ENCODE peak calls at places on chromosome 17, in five cellular contexts. H is K562, O is H1, B is GM12891, W is GM12892. C is an unnamed sample.

GRCh38 chr17:71885662-71886061 is 235.2 kb upstream of the SOX9 start:
- DNase-seq in H (no peak), O (no peak), B (no peak), W (no peak), C (no peak)

GRCh38 chr17:66200685-66201092 is 8.8 kb upstream of the CEP112 start:
- DNase-seq in H (peak), O (peak), B (no peak), W (no peak), C (peak)

GRCh38 chr17:38897176-38897575 is 27.3 kb downstream of the LASP1 start:
- DNase-seq in H (no peak), O (no peak), B (no peak), W (no peak), C (no peak)

GRCh38 chr17:6592193-6592592 is 35.8 kb upstream of the PITPNM3 start:
- DNase-seq in H (no peak), O (no peak), B (no peak), W (no peak), C (no peak)

GRCh38 chr17:82497483-82498405 is 21.8 kb upstream of the FOXK2 start:
- DNase-seq in H (no peak), O (peak), B (no peak), W (no peak), C (no peak)

GRCh38 chr17:66309793-66310192 is 7.4 kb downstream of the PRKCA start:
- DNase-seq in H (no peak), O (no peak), B (no peak), W (no peak), C (no peak)

GRCh38 chr17:65664296-65664695 is 102.8 kb upstream of the AXIN2 start:
- DNase-seq in H (no peak), O (no peak), B (no peak), W (no peak), C (no peak)

GRCh38 chr17:15169676-15170075 is 95.5 kb downstream of the PMP22 start:
- DNase-seq in H (no peak), O (no peak), B (no peak), W (no peak), C (no peak)

GRCh38 chr17:44409309-44410028 is 20.0 kb upstream of the ITGA2B start:
- DNase-seq in H (no peak), O (no peak), B (no peak), W (no peak), C (peak)

GRCh38 chr17:30454635-30455034 is 22.6 kb upstream of the GOSR1 start:
- DNase-seq in H (no peak), O (no peak), B (no peak), W (no peak), C (no peak)

GRCh38 chr17:44872131-44872768 is 24.6 kb downstream of the HIGD1B start:
- DNase-seq in H (no peak), O (no peak), B (no peak), W (no peak), C (no peak)

GRCh38 chr17:65294184-65294719 is 157.1 kb downstream of the RGS9 start:
- DNase-seq in H (peak), O (peak), B (peak), W (peak), C (peak)

GRCh38 chr17:77863814-77864161 is 94.7 kb upstream of the TNRC6C start:
- DNase-seq in H (peak), O (no peak), B (no peak), W (no peak), C (peak)

GRCh38 chr17:2777242-2777867 is 18.9 kb upstream of the RAP1GAP2 start:
- DNase-seq in H (no peak), O (peak), B (no peak), W (no peak), C (no peak)

GRCh38 chr17:39014044-39014794 is 47.0 kb upstream of the FBXO47 start:
- DNase-seq in H (peak), O (no peak), B (no peak), W (no peak), C (no peak)

GRCh38 chr17:58249270-58250133 is 11.1 kb downstream of the LPO start:
- DNase-seq in H (peak), O (peak), B (peak), W (peak), C (peak)

GRCh38 chr17:79221597-79221996 is 147.0 kb downstream of the ENGASE start:
- DNase-seq in H (no peak), O (no peak), B (no peak), W (no peak), C (peak)

GRCh38 chr17:80855968-80856862 is 135.4 kb upstream of the CHMP6 start:
- DNase-seq in H (peak), O (no peak), B (peak), W (peak), C (no peak)

GRCh38 chr17:9571201-9571600 is 4.4 kb downstream of the STX8 start:
- DNase-seq in H (no peak), O (no peak), B (no peak), W (no peak), C (no peak)

GRCh38 chr17:31296156-31296555 is 883 bp downstream of the OMG start:
- DNase-seq in H (no peak), O (no peak), B (no peak), W (no peak), C (no peak)

GRCh38 chr17:36671144-36671543 is 69.8 kb downstream of the MRM1 start:
- DNase-seq in H (no peak), O (no peak), B (no peak), W (no peak), C (no peak)

GRCh38 chr17:72730091-72730490 is 362.4 kb downstream of the SLC39A11 start:
- DNase-seq in H (no peak), O (no peak), B (no peak), W (no peak), C (no peak)

GRCh38 chr17:4512156-4513112 is 13.8 kb downstream of the SPNS2 start:
- DNase-seq in H (no peak), O (no peak), B (no peak), W (no peak), C (no peak)

GRCh38 chr17:4509402-4509801 is 10.7 kb downstream of the SPNS2 start:
- DNase-seq in H (peak), O (no peak), B (peak), W (peak), C (no peak)

GRCh38 chr17:4511199-4511932 is 12.7 kb downstream of the SPNS2 start:
- DNase-seq in H (no peak), O (no peak), B (no peak), W (no peak), C (no peak)

GRCh38 chr17:4509923-4510614 is 11.4 kb downstream of the SPNS2 start:
- DNase-seq in H (no peak), O (no peak), B (no peak), W (no peak), C (no peak)

GRCh38 chr17:4510615-4510941 is 11.9 kb downstream of the SPNS2 start:
- DNase-seq in H (no peak), O (no peak), B (no peak), W (no peak), C (no peak)
- TF ChIP-seq TAF1 in H (no peak), O (no peak), B (no peak), W (no peak), C (no peak)

GRCh38 chr17:61313515-61314326 is 85.9 kb upstream of the TBX2 start:
- DNase-seq in H (no peak), O (no peak), B (no peak), W (no peak), C (no peak)

GRCh38 chr17:61314368-61315078 is 85.1 kb upstream of the TBX2 start:
- DNase-seq in H (no peak), O (no peak), B (no peak), W (no peak), C (peak)

GRCh38 chr17:61310611-61311010 is 89.0 kb upstream of the TBX2 start:
- DNase-seq in H (no peak), O (no peak), B (no peak), W (no peak), C (no peak)

GRCh38 chr17:61309857-61310256 is 89.8 kb upstream of the TBX2 start:
- DNase-seq in H (no peak), O (no peak), B (no peak), W (no peak), C (no peak)

GRCh38 chr17:61312406-61313295 is 87.0 kb upstream of the TBX2 start:
- DNase-seq in H (no peak), O (no peak), B (no peak), W (no peak), C (no peak)
- TF ChIP-seq TAF1 in H (no peak), O (no peak), B (no peak), W (no peak), C (no peak)

DNA sequence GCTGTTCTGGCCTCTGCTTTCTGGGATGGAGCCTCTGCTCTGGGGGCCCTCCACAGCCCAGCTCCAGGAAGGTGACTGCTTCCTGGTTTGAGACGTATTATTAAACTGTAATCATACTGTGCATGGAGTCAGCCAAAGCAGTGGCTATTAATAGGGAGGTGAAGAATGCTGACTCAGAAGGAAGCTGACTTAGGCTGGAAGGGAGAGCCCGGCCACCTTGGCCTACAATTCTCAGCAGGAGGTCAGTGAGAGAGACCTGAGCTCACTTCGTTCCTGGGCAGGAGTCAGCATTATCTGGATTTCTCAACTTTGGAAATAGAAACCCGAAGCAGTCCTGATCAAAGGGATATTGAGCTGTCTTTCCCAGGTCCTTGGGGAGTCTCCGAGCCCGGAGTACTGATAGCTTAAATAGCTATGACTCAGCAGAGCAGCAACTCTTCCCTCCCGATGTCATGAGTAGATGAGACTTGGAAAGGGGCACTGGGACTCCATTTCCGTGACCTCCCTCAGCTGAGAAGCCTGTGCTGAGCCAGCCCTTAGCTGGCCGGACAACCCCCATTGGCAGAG is 91.8 kb downstream of the YPEL2 start:
- DNase-seq in H (peak), O (no peak), B (no peak), W (no peak), C (no peak)
- TF ChIP-seq TAF1 in H (no peak), O (no peak), B (no peak), W (no peak), C (no peak)

GRCh38 chr17:33113281-33114010 is 121.8 kb downstream of the SPACA3 start:
- DNase-seq in H (no peak), O (no peak), B (no peak), W (no peak), C (peak)

GRCh38 chr17:33109331-33110072 is 117.9 kb downstream of the SPACA3 start:
- DNase-seq in H (no peak), O (no peak), B (no peak), W (no peak), C (no peak)

GRCh38 chr17:33115351-33115750 is 123.7 kb downstream of the SPACA3 start:
- DNase-seq in H (no peak), O (no peak), B (no peak), W (no peak), C (no peak)

GRCh38 chr17:33115957-33116680 is 124.5 kb downstream of the SPACA3 start:
- DNase-seq in H (no peak), O (no peak), B (no peak), W (no peak), C (peak)

GRCh38 chr17:33112763-33113162 is 121.1 kb downstream of the SPACA3 start:
- DNase-seq in H (no peak), O (no peak), B (no peak), W (no peak), C (no peak)
- TF ChIP-seq TAF1 in H (no peak), O (no peak), B (no peak), W (no peak), C (no peak)

DNA sequence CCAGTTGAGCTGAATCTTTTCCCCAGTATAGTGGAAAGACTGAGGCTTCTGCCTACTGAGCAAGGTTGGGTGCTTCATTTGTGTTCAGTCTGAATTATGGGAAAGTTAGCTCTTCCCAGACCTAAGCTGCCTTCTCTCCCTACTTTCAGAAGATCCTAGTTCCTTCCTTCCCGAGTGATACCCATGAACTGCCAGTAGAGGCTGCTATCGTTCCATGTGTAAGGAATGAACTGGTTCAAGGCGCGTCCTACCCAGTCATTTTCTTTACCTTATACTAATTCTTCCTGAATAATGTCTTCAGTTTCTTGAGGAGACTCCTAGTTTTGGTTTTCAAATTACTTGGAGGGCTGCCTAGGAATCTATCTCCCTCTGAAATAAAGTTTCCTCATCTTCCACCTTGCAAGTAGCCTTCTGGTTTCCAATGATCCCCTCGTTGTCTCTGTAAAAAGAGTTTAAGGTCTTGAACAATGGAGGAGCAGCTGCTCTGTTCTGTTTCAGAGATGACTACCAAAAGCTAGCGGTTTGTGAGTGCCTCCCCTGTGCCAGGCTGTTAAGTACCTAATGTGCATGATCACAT is 934 bp upstream of the AOC2 start:
- DNase-seq in H (peak), O (no peak), B (no peak), W (no peak), C (peak)
- TF ChIP-seq TAF1 in H (no peak), O (no peak), B (no peak), W (no peak), C (no peak)

DNA sequence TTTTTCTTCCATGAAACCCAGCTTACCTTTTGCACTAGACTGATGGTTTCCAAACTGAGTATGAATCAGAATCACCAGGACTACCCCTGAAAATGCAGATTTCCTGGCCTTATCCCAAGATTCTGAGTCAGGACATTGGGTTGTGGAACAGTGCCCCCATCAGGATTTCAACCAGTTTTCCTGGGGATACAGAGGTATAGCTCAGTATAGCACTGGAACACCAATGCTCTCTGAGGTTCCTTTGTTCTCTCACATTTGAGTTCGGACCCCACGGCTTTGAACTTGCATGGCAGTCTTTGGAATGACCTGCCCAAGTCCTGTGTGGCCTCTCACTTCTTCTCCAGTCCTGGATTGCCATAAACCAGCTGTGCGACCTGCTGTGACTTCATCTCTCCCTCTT is 12.8 kb upstream of the CCL8 start:
- DNase-seq in H (no peak), O (peak), B (no peak), W (no peak), C (peak)
- TF ChIP-seq TAF1 in H (no peak), O (no peak), B (no peak), W (no peak), C (no peak)

GRCh38 chr17:1197781-1198490 is 18.2 kb upstream of the ABR start:
- DNase-seq in H (no peak), O (no peak), B (peak), W (peak), C (no peak)
- TF ChIP-seq TAF1 in H (no peak), O (no peak), B (peak), W (peak), C (no peak)

GRCh38 chr17:48644910-48645557 is 18.9 kb upstream of the HOXB9 start:
- DNase-seq in H (no peak), O (no peak), B (no peak), W (no peak), C (peak)

GRCh38 chr17:48645639-48646182 is 19.6 kb upstream of the HOXB9 start:
- DNase-seq in H (no peak), O (no peak), B (no peak), W (no peak), C (peak)

GRCh38 chr17:48646183-48647102 is 20.3 kb upstream of the HOXB9 start:
- DNase-seq in H (peak), O (peak), B (no peak), W (peak), C (peak)

GRCh38 chr17:48647964-48648245 is 21.7 kb upstream of the HOXB9 start:
- DNase-seq in H (no peak), O (no peak), B (no peak), W (no peak), C (no peak)

GRCh38 chr17:48647103-48647963 is 21.2 kb upstream of the HOXB9 start:
- DNase-seq in H (peak), O (peak), B (no peak), W (no peak), C (peak)
- TF ChIP-seq TAF1 in H (peak), O (no peak), B (no peak), W (no peak), C (no peak)